ENCODE peak calls at places on chromosomes 2 and 18, in four cellular contexts. Y, P, H and Z are unnamed samples.
A peak's percentile ranks its signal among the peaks of the same experiment; 100 is the strongest.

GRCh38 chr2:231482806-231483391 is 18.6 kb upstream of the NCL start:
- DNase-seq in Y (peak; percentile 34), P (peak; percentile 61), H (peak; percentile 52), Z (peak; percentile 59)

GRCh38 chr18:32093106-32093511 is 1.4 kb downstream of the RNF138 start:
- DNase-seq in Y (peak; percentile 7), P (peak; percentile 39), H (peak; percentile 56), Z (peak; percentile 64)

GRCh38 chr2:42935692-42936631 is 143.6 kb upstream of the HAAO start:
- DNase-seq in Y (no peak), P (no peak), H (peak; percentile 46), Z (no peak)

GRCh38 chr2:18788590-18788989 is 199.2 kb upstream of the NT5C1B start:
- DNase-seq in Y (no peak), P (no peak), H (peak; percentile 51), Z (no peak)

GRCh38 chr2:67888351-67889005 is 174.3 kb downstream of the C1D start:
- DNase-seq in Y (no peak), P (no peak), H (peak; percentile 20), Z (no peak)

GRCh38 chr2:31693882-31694281 is 113.1 kb upstream of the SRD5A2 start:
- DNase-seq in Y (no peak), P (no peak), H (peak; percentile 19), Z (no peak)

GRCh38 chr2:28522479-28522878 is 26.6 kb downstream of the PLB1 start:
- DNase-seq in Y (no peak), P (no peak), H (no peak), Z (no peak)

GRCh38 chr2:31886700-31887099 is 124.1 kb downstream of the MEMO1 start:
- DNase-seq in Y (no peak), P (no peak), H (peak; percentile 9), Z (peak; percentile 29)

GRCh38 chr18:77131652-77132368 is 773 bp downstream of the MBP start:
- DNase-seq in Y (peak; percentile 46), P (peak; percentile 60), H (no peak), Z (peak; percentile 45)

GRCh38 chr2:174333502-174334277 is 1.1 kb upstream of the SP9 start:
- DNase-seq in Y (no peak), P (no peak), H (no peak), Z (no peak)

GRCh38 chr2:231617059-231617926 is 24.6 kb downstream of the TEX44 start:
- DNase-seq in Y (no peak), P (no peak), H (no peak), Z (peak; percentile 50)

GRCh38 chr2:70300771-70301343 is 1.0 kb downstream of the FAM136A start:
- DNase-seq in Y (no peak), P (no peak), H (no peak), Z (no peak)

GRCh38 chr2:39338502-39338901 is 94.7 kb upstream of the CDKL4 start:
- DNase-seq in Y (no peak), P (no peak), H (no peak), Z (no peak)

GRCh38 chr2:190781604-190782198 is 98.9 kb upstream of the GLS start:
- DNase-seq in Y (peak; percentile 7), P (no peak), H (peak; percentile 76), Z (peak; percentile 59)

GRCh38 chr18:71371951-71372605 is 1083.2 kb downstream of the SOCS6 start:
- DNase-seq in Y (no peak), P (no peak), H (no peak), Z (no peak)

GRCh38 chr2:78814331-78814986 is 211.0 kb upstream of the REG3G start:
- DNase-seq in Y (no peak), P (no peak), H (no peak), Z (no peak)